ENCODE peak calls at places on chromosomes 3 and 15, in nine cellular contexts. L is HS-27A; B is T-helper 9 cell; I is naive thymus-derived CD8-positive, alpha-beta T cell; Z is astrocyte of the spinal cord; R is stimulated activated CD8-positive, alpha-beta memory T cell treated with anti-CD3 and anti-CD28 coated beads, Interleukin-12 subunit alpha, Interleukin-12 subunit beta, amount 100 ng/mL, for 1 hour; G is GM12891; V is PC-3; J is NCI-H1436. K is an unnamed sample.

GRCh38 chr15:88636039-88636438 is 2.8 kb upstream of the ISG20 start:
- DNase-seq in Z (no peak), V (peak), J (no peak), I (peak), G (no peak), R (peak), L (no peak), B (peak), K (no peak)

GRCh38 chr3:176872771-176873209 is 324.5 kb downstream of the TBL1XR1 start:
- DNase-seq in R (peak), V (peak), Z (peak), G (peak), J (peak), B (peak), L (peak), I (peak), K (peak)

GRCh38 chr15:45855907-45856579 is 221.2 kb downstream of the SQOR start:
- DNase-seq in L (no peak), I (no peak), R (no peak), B (no peak), G (no peak), Z (no peak), J (no peak), V (peak), K (no peak)

GRCh38 chr3:187072102-187072501 is 67.2 kb downstream of the RPL39L start:
- DNase-seq in V (no peak), R (no peak), B (no peak), J (no peak), I (no peak), G (no peak), Z (no peak), L (no peak), K (no peak)

GRCh38 chr3:11170052-11170770 is 15.9 kb downstream of the HRH1 start:
- DNase-seq in V (no peak), I (no peak), R (no peak), G (no peak), J (no peak), L (no peak), B (no peak), Z (no peak), K (no peak)

GRCh38 chr3:183824761-183825379 is 507 bp downstream of the MAP6D1 start:
- DNase-seq in V (peak), L (no peak), I (no peak), Z (no peak), R (no peak), B (no peak), J (no peak), G (peak), K (peak)

GRCh38 chr3:72836923-72837322 is 11.3 kb downstream of the SHQ1 start:
- DNase-seq in B (no peak), J (no peak), R (no peak), Z (peak), G (no peak), L (no peak), I (no peak), V (no peak), K (no peak)

GRCh38 chr15:96341465-96342142 is 11.1 kb downstream of the NR2F2 start:
- DNase-seq in G (no peak), V (no peak), Z (no peak), L (no peak), B (no peak), R (no peak), I (no peak), J (no peak), K (no peak)

GRCh38 chr3:76656531-76657070 is 383.3 kb upstream of the ROBO2 start:
- DNase-seq in Z (no peak), J (no peak), L (no peak), V (no peak), I (no peak), R (no peak), G (no peak), B (no peak), K (no peak)

GRCh38 chr15:85589873-85590272 is 204.9 kb downstream of the KLHL25 start:
- DNase-seq in I (no peak), R (no peak), L (no peak), J (no peak), G (no peak), Z (peak), B (no peak), V (peak), K (no peak)

GRCh38 chr15:68389936-68390790 is 41.8 kb downstream of the ITGA11 start:
- DNase-seq in Z (peak), R (no peak), B (no peak), V (peak), J (no peak), I (no peak), L (no peak), G (no peak), K (peak)

GRCh38 chr3:53554559-53555511 is 60.4 kb downstream of the CACNA1D start:
- DNase-seq in Z (no peak), L (no peak), R (no peak), J (no peak), I (no peak), G (peak), V (no peak), B (no peak), K (no peak)

GRCh38 chr3:5194801-5195509 is 7.4 kb downstream of the EDEM1 start:
- DNase-seq in B (peak), R (peak), G (no peak), Z (peak), I (peak), L (no peak), V (peak), J (no peak), K (peak)

GRCh38 chr3:179716811-179717210 is 64.0 kb downstream of the USP13 start:
- DNase-seq in Z (peak), B (no peak), I (no peak), L (no peak), J (no peak), G (no peak), R (no peak), V (no peak), K (no peak)

GRCh38 chr3:11244131-11244677 is 28.0 kb upstream of the ATG7 start:
- DNase-seq in Z (peak), G (no peak), J (no peak), I (no peak), L (no peak), B (no peak), R (no peak), V (peak), K (no peak)

GRCh38 chr3:98233468-98233867 is 30.6 kb upstream of the OR5H6 start:
- DNase-seq in J (no peak), Z (no peak), V (no peak), L (no peak), I (no peak), G (no peak), R (no peak), B (no peak), K (no peak)

GRCh38 chr3:197792019-197792647 is 1.1 kb downstream of the LRCH3 start:
- DNase-seq in L (no peak), J (no peak), I (no peak), R (no peak), B (peak), V (peak), G (no peak), Z (peak), K (no peak)

GRCh38 chr15:88504445-88504844 is 36.9 kb downstream of the MRPS11 start:
- DNase-seq in I (no peak), L (no peak), V (no peak), Z (no peak), G (no peak), B (no peak), J (no peak), R (no peak), K (no peak)

GRCh38 chr15:42087460-42087859 is 6.9 kb downstream of the PLA2G4D start:
- DNase-seq in J (no peak), Z (no peak), B (no peak), G (no peak), L (no peak), V (no peak), I (no peak), R (no peak), K (no peak)

GRCh38 chr3:118559286-118559685 is 475.4 kb downstream of the IGSF11 start:
- DNase-seq in B (no peak), I (no peak), Z (no peak), V (no peak), L (no peak), G (no peak), R (no peak), J (no peak), K (no peak)

GRCh38 chr3:49666592-49666991 is 7.6 kb upstream of the APEH start:
- DNase-seq in B (no peak), J (no peak), Z (no peak), V (no peak), G (no peak), L (no peak), R (no peak), I (no peak), K (no peak)

GRCh38 chr15:48541659-48542334 is 103.7 kb downstream of the FBN1 start:
- DNase-seq in I (no peak), G (peak), L (peak), Z (peak), J (no peak), B (no peak), V (peak), R (no peak), K (no peak)

GRCh38 chr15:53274630-53275029 is 484.5 kb upstream of the ONECUT1 start:
- DNase-seq in I (no peak), R (no peak), B (no peak), G (no peak), J (no peak), Z (no peak), V (no peak), L (no peak), K (no peak)

GRCh38 chr3:172980849-172981248 is 160.2 kb downstream of the SPATA16 start:
- DNase-seq in G (no peak), L (no peak), R (no peak), Z (no peak), B (no peak), I (no peak), V (no peak), J (no peak), K (no peak)

GRCh38 chr3:42865256-42865655 is 10.4 kb downstream of the CYP8B1 start:
- DNase-seq in G (no peak), L (no peak), R (no peak), J (no peak), V (no peak), B (no peak), I (no peak), Z (no peak), K (no peak)

GRCh38 chr3:141279074-141279945 is 47.7 kb downstream of the PXYLP1 start:
- DNase-seq in G (no peak), V (peak), L (no peak), B (no peak), I (no peak), Z (peak), J (peak), R (no peak), K (peak)

GRCh38 chr3:128297401-128298138 is 144.3 kb downstream of the EEFSEC start:
- DNase-seq in B (no peak), L (no peak), I (no peak), Z (no peak), V (peak), R (no peak), J (no peak), G (no peak), K (peak)